ENCODE peak calls at places on chromosomes 7 and 10, in seven cellular contexts. N, F, M, W, Y, P and A are unnamed samples.

GRCh38 chr10:7445474-7446135 is 34.8 kb upstream of the SFMBT2 start:
- DNase-seq in M (no peak), F (no peak), Y (no peak), W (no peak), N (no peak), P (no peak), A (no peak)

GRCh38 chr7:2494191-2495130 is 18.3 kb upstream of the GRIFIN start:
- DNase-seq in W (no peak), N (no peak), Y (no peak), F (no peak), P (no peak), M (no peak), A (no peak)

GRCh38 chr7:30206942-30207341 is 72.2 kb downstream of the MTURN start:
- DNase-seq in F (no peak), W (no peak), M (no peak), Y (no peak), N (no peak), P (no peak), A (no peak)

GRCh38 chr10:59735296-59735695 is 18.0 kb downstream of the MRLN start:
- DNase-seq in N (no peak), P (no peak), F (no peak), Y (no peak), M (no peak), W (no peak), A (no peak)

GRCh38 chr10:130843051-130843653 is 468.4 kb downstream of the TCERG1L start:
- DNase-seq in Y (no peak), P (no peak), M (no peak), N (no peak), F (no peak), W (no peak), A (no peak)

GRCh38 chr7:130930260-130930659 is 196.3 kb upstream of the KLF14 start:
- DNase-seq in W (no peak), N (no peak), M (no peak), Y (no peak), P (no peak), F (peak), A (peak)

GRCh38 chr10:131001438-131001837 is 310.1 kb downstream of the TCERG1L start:
- DNase-seq in F (no peak), M (no peak), Y (no peak), W (no peak), P (no peak), N (no peak), A (no peak)

GRCh38 chr7:29239638-29240037 is 45.1 kb downstream of the CHN2 start:
- DNase-seq in P (no peak), Y (no peak), W (no peak), F (no peak), M (no peak), N (no peak), A (peak)

GRCh38 chr10:122329416-122329815 is 45.1 kb upstream of the PLEKHA1 start:
- DNase-seq in M (no peak), N (no peak), P (no peak), F (no peak), Y (no peak), W (no peak), A (no peak)

GRCh38 chr10:97151307-97151914 is 34.3 kb downstream of the SLIT1 start:
- DNase-seq in F (no peak), W (no peak), N (no peak), M (no peak), Y (no peak), P (no peak), A (no peak)

GRCh38 chr7:12770227-12770975 is 83.0 kb downstream of the ARL4A start:
- DNase-seq in W (no peak), Y (no peak), M (no peak), N (no peak), F (no peak), P (no peak), A (no peak)

GRCh38 chr10:72075184-72076115 is 12.9 kb downstream of the SPOCK2 start:
- DNase-seq in Y (no peak), F (peak), M (no peak), N (no peak), P (no peak), W (no peak), A (no peak)

GRCh38 chr7:5525271-5526189 is 101.9 kb upstream of the TNRC18 start:
- DNase-seq in N (peak), W (no peak), Y (peak), F (no peak), P (no peak), M (no peak), A (peak)

DNA sequence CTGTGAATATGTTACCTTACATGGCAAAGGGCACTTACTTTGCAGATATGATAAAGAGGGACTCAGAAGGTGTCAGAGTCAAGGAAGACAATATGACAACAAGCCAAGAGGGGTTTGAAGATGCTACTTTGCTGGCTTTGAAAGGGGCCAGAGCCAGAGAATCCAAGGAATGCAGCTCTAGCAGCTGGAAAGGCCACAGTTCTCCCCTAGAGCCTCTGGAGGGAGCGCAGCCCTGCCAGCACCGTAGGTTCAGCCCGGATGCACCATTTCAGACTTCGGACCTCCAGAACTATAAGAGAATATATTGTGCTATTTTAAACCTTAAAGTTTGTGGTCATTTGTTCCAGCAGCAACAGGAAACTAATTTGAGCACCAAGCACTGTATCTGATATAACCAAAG is 32.9 kb upstream of the WDR11 start:
- DNase-seq in N (no peak), P (no peak), W (no peak), Y (no peak), F (no peak), M (no peak), A (no peak)
- TF ChIP-seq CTCF in N (no peak), P (no peak), W (no peak), Y (no peak), F (no peak), M (no peak), A (no peak)

GRCh38 chr10:118775478-118775877 is 20.7 kb upstream of the CACUL1 start:
- DNase-seq in N (peak), W (no peak), Y (no peak), F (no peak), M (no peak), P (no peak), A (no peak)

GRCh38 chr10:118778727-118779126 is 24.0 kb upstream of the CACUL1 start:
- DNase-seq in N (no peak), Y (no peak), F (no peak), P (no peak), M (no peak), W (no peak), A (no peak)

GRCh38 chr10:118776960-118777359 is 22.2 kb upstream of the CACUL1 start:
- DNase-seq in W (no peak), F (no peak), N (no peak), P (no peak), M (no peak), Y (no peak), A (no peak)

GRCh38 chr10:118773041-118773440 is 18.3 kb upstream of the CACUL1 start:
- DNase-seq in N (no peak), Y (no peak), P (no peak), F (no peak), W (no peak), M (no peak), A (no peak)

DNA sequence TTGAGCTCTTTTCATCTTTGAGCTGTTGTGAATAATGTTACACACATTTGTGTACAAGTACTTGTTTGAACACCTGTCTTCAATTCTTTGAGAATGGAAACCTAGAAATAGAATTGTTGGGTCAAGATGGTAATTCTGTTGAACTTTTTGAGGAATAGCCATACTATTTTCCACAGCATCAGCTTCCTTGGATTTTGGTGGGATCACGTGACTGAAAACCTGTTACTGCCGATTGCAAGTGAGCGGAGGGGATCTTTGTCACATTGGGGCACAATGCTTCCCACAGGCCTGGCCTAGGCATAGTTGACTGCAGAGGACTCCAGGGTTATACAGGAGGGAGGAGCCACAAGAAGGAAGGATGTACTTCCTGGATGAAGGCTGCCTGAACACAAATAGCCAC is 21.3 kb upstream of the CACUL1 start:
- DNase-seq in W (no peak), M (no peak), P (no peak), N (no peak), Y (no peak), F (no peak), A (no peak)
- H3K4me3 ChIP-seq in W (no peak), M (no peak), P (no peak), N (no peak), Y (no peak), F (no peak), A (no peak)

GRCh38 chr10:18786458-18786857 is 127.2 kb downstream of the ARL5B start:
- DNase-seq in W (no peak), M (no peak), N (no peak), F (no peak), Y (no peak), P (no peak), A (no peak)
- TF ChIP-seq CTCF in W (no peak), M (no peak), N (no peak), F (no peak), Y (no peak), P (no peak), A (no peak)

DNA sequence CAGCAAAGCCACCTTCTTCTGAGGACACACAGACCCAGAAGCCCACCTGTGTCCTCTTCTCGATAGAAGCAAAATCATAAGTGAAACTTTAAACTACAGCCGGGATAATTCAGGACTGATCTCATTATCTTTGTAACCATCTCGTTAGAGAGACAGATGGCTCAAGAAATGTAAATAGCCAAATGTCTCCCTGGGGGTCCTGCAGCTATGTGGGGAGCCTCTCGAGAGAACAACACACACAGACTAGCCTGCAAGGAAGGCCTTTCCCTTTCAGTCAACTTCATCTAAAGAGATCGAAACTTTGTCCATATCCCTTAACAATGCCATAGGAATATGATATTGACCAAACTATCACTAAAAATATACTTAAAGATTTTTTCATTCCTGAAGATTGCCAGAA is 93.5 kb downstream of the VWC2 start:
- DNase-seq in P (no peak), W (no peak), N (no peak), Y (no peak), F (no peak), M (no peak), A (no peak)
- H3K4me3 ChIP-seq in P (no peak), W (no peak), N (no peak), Y (no peak), F (no peak), M (no peak), A (no peak)

DNA sequence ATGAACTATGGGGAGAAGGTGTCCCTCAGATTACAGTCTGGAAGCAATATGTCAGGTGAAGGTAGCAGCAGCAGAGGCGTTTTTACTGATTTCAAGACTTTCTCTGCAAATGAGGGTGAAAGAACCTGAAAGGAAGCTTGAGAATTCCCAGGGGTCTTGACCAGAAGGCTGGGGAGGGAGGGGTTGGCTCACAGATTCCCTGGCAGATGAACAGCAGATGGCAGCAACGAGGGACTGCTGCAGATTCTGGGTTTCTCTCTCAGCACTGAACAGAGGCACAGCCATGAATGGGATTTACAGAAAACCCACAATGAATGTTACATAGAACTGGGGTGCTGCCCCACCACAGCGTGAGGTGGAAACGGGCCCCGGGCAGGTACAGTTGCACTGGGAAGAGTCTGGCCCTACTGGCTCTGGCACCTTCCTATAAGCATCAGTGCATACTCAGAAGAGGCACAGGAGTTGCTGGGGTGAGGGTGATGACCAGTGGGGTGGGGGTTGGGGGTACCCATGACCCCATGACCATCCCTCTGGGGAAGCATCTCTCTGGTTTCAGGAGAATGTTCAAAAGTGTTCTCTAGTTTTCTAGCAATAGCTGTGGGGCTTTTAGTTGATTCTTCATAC is 317.8 kb downstream of the SH2D4B start:
- DNase-seq in M (peak), P (no peak), N (no peak), W (no peak), F (peak), Y (no peak), A (no peak)
- TF ChIP-seq CTCF in M (peak), P (no peak), N (no peak), W (no peak), F (no peak), Y (no peak), A (no peak)

GRCh38 chr10:113113241-113113640 is 163.2 kb downstream of the TCF7L2 start:
- DNase-seq in N (no peak), M (no peak), F (no peak), P (no peak), Y (no peak), W (no peak), A (no peak)

GRCh38 chr10:113113918-113114317 is 163.9 kb downstream of the TCF7L2 start:
- DNase-seq in W (no peak), F (no peak), N (no peak), P (no peak), Y (no peak), M (no peak), A (no peak)

GRCh38 chr10:113111900-113112853 is 162.1 kb downstream of the TCF7L2 start:
- DNase-seq in W (peak), F (no peak), M (peak), Y (no peak), N (peak), P (no peak), A (peak)

GRCh38 chr10:113111260-113111659 is 161.2 kb downstream of the TCF7L2 start:
- DNase-seq in W (no peak), F (no peak), N (no peak), Y (no peak), P (no peak), M (no peak), A (no peak)

GRCh38 chr10:113115534-113115933 is 165.5 kb downstream of the TCF7L2 start:
- DNase-seq in Y (no peak), N (no peak), F (no peak), W (no peak), P (no peak), M (no peak), A (no peak)
- H3K4me3 ChIP-seq in Y (no peak), N (no peak), F (no peak), W (no peak), P (no peak), M (no peak), A (no peak)